ENCODE peak calls at places on chromosomes 6 and 20, in four cellular contexts. One of them, this sample, is unnamed.

GRCh38 chr6:151963001-151963400 is 155.5 kb downstream of the ESR1 start:
- DNase-seq in endothelial cell: no peak
- DNase-seq in globus pallidus: no peak
- DNase-seq in ELF-1: no peak
- DNase-seq in this sample: no peak

GRCh38 chr6:93567164-93567563 is 147.8 kb upstream of the EPHA7 start:
- DNase-seq in endothelial cell: no peak
- DNase-seq in globus pallidus: no peak
- DNase-seq in ELF-1: no peak
- DNase-seq in this sample: no peak

GRCh38 chr20:5264807-5265206 is 51.9 kb downstream of the PROKR2 start:
- DNase-seq in endothelial cell: no peak
- DNase-seq in globus pallidus: no peak
- DNase-seq in ELF-1: no peak
- DNase-seq in this sample: no peak

GRCh38 chr6:159899994-159900745 is 9.4 kb downstream of the MAS1 start:
- DNase-seq in endothelial cell: no peak
- DNase-seq in globus pallidus: no peak
- DNase-seq in ELF-1: no peak
- DNase-seq in this sample: no peak

GRCh38 chr6:137863126-137863996 is 3.7 kb upstream of the TNFAIP3 start:
- DNase-seq in endothelial cell: no peak
- DNase-seq in globus pallidus: no peak
- DNase-seq in ELF-1: no peak
- DNase-seq in this sample: no peak

GRCh38 chr6:13427838-13428527 is 59.4 kb downstream of the GFOD1 start:
- DNase-seq in endothelial cell: no peak
- DNase-seq in globus pallidus: no peak
- DNase-seq in ELF-1: peak
- DNase-seq in this sample: no peak

GRCh38 chr6:36627801-36628246 is 33.7 kb downstream of the SRSF3 start:
- DNase-seq in endothelial cell: no peak
- DNase-seq in globus pallidus: no peak
- DNase-seq in ELF-1: no peak
- DNase-seq in this sample: no peak

GRCh38 chr6:2855061-2855519 is 13.4 kb upstream of the SERPINB1 start:
- DNase-seq in endothelial cell: no peak
- DNase-seq in globus pallidus: peak
- DNase-seq in ELF-1: peak
- DNase-seq in this sample: peak

GRCh38 chr6:44151348-44152108 is 7.1 kb upstream of the CAPN11 start:
- DNase-seq in endothelial cell: peak
- DNase-seq in globus pallidus: peak
- DNase-seq in ELF-1: peak
- DNase-seq in this sample: peak

GRCh38 chr20:36094497-36094896 is 60.0 kb upstream of the EPB41L1 start:
- DNase-seq in endothelial cell: peak
- DNase-seq in globus pallidus: no peak
- DNase-seq in ELF-1: no peak
- DNase-seq in this sample: peak

GRCh38 chr6:25038992-25039391 is 103.2 kb upstream of the RIPOR2 start:
- DNase-seq in endothelial cell: no peak
- DNase-seq in globus pallidus: no peak
- DNase-seq in ELF-1: no peak
- DNase-seq in this sample: no peak

GRCh38 chr6:113529191-113529590 is 328.0 kb upstream of the MARCKS start:
- DNase-seq in endothelial cell: no peak
- DNase-seq in globus pallidus: no peak
- DNase-seq in ELF-1: no peak
- DNase-seq in this sample: no peak

GRCh38 chr20:9996944-9997343 is 37.8 kb upstream of the ANKEF1 start:
- DNase-seq in endothelial cell: no peak
- DNase-seq in globus pallidus: no peak
- DNase-seq in ELF-1: no peak
- DNase-seq in this sample: no peak

GRCh38 chr20:50491926-50492634 is 18.1 kb upstream of the PTPN1 start:
- DNase-seq in endothelial cell: no peak
- DNase-seq in globus pallidus: no peak
- DNase-seq in ELF-1: no peak
- DNase-seq in this sample: no peak

GRCh38 chr6:88045521-88046136 is 2.0 kb upstream of the SPACA1 start:
- DNase-seq in endothelial cell: no peak
- DNase-seq in globus pallidus: no peak
- DNase-seq in ELF-1: no peak
- DNase-seq in this sample: peak

GRCh38 chr6:87279051-87279595 is 43.3 kb upstream of the SMIM8 start:
- DNase-seq in endothelial cell: no peak
- DNase-seq in globus pallidus: no peak
- DNase-seq in ELF-1: no peak
- DNase-seq in this sample: no peak

GRCh38 chr20:16350465-16350864 is 222.8 kb downstream of the KIF16B start:
- DNase-seq in endothelial cell: no peak
- DNase-seq in globus pallidus: peak
- DNase-seq in ELF-1: no peak
- DNase-seq in this sample: no peak

GRCh38 chr20:57414867-57415592 is 23.8 kb downstream of the RBM38 start:
- DNase-seq in endothelial cell: no peak
- DNase-seq in globus pallidus: no peak
- DNase-seq in ELF-1: peak
- DNase-seq in this sample: no peak

GRCh38 chr6:155085582-155086253 is 90.6 kb downstream of the TIAM2 start:
- DNase-seq in endothelial cell: no peak
- DNase-seq in globus pallidus: no peak
- DNase-seq in ELF-1: no peak
- DNase-seq in this sample: no peak

This sample was measured in neural progenitor cell.